ENCODE peak calls at places on chromosome 18, in ten cellular contexts. One of them, this sample, is unnamed.

GRCh38 chr18:77103991-77104521 is 28.5 kb downstream of the MBP start:
- DNase-seq in H1: no peak
- DNase-seq in tibial nerve: no peak
- DNase-seq in GM12865: no peak
- DNase-seq in heart right ventricle: no peak
- DNase-seq in IMR-90: no peak
- DNase-seq in uterus: no peak
- DNase-seq in GM23338: no peak
- DNase-seq in left lung: no peak
- DNase-seq in A549: no peak
- DNase-seq in this sample: no peak

GRCh38 chr18:13436596-13436995 is 218.0 kb downstream of the LDLRAD4 start:
- DNase-seq in H1: no peak
- DNase-seq in tibial nerve: no peak
- DNase-seq in GM12865: no peak
- DNase-seq in heart right ventricle: no peak
- DNase-seq in IMR-90: no peak
- DNase-seq in uterus: no peak
- DNase-seq in GM23338: no peak
- DNase-seq in left lung: no peak
- DNase-seq in A549: no peak
- DNase-seq in this sample: no peak

GRCh38 chr18:13137041-13137938 is 81.3 kb upstream of the LDLRAD4 start:
- DNase-seq in H1: no peak
- DNase-seq in tibial nerve: no peak
- DNase-seq in GM12865: peak
- DNase-seq in heart right ventricle: peak
- DNase-seq in IMR-90: no peak
- DNase-seq in uterus: no peak
- DNase-seq in GM23338: peak
- DNase-seq in left lung: peak
- DNase-seq in A549: no peak
- DNase-seq in this sample: peak

GRCh38 chr18:58584219-58585127 is 44.4 kb downstream of the ALPK2 start:
- DNase-seq in H1: no peak
- DNase-seq in tibial nerve: no peak
- DNase-seq in GM12865: no peak
- DNase-seq in heart right ventricle: no peak
- DNase-seq in IMR-90: peak
- DNase-seq in uterus: no peak
- DNase-seq in GM23338: peak
- DNase-seq in left lung: no peak
- DNase-seq in A549: peak
- DNase-seq in this sample: peak

GRCh38 chr18:23172981-23173380 is 37.7 kb downstream of the CABLES1 start:
- DNase-seq in H1: no peak
- DNase-seq in tibial nerve: no peak
- DNase-seq in GM12865: no peak
- DNase-seq in heart right ventricle: no peak
- DNase-seq in IMR-90: no peak
- DNase-seq in uterus: no peak
- DNase-seq in GM23338: no peak
- DNase-seq in left lung: no peak
- DNase-seq in A549: no peak
- DNase-seq in this sample: no peak

GRCh38 chr18:7793100-7793499 is 226.0 kb downstream of the PTPRM start:
- DNase-seq in H1: no peak
- DNase-seq in tibial nerve: no peak
- DNase-seq in GM12865: no peak
- DNase-seq in heart right ventricle: no peak
- DNase-seq in IMR-90: no peak
- DNase-seq in uterus: no peak
- DNase-seq in GM23338: no peak
- DNase-seq in left lung: no peak
- DNase-seq in A549: no peak
- DNase-seq in this sample: no peak

GRCh38 chr18:46174317-46175039 is 70.3 kb downstream of the HAUS1 start:
- DNase-seq in H1: peak
- DNase-seq in tibial nerve: no peak
- DNase-seq in GM12865: peak
- DNase-seq in heart right ventricle: peak
- DNase-seq in IMR-90: peak
- DNase-seq in uterus: peak
- DNase-seq in GM23338: peak
- DNase-seq in left lung: peak
- DNase-seq in A549: no peak
- DNase-seq in this sample: peak

GRCh38 chr18:42030586-42031182 is 75.7 kb downstream of the PIK3C3 start:
- DNase-seq in H1: peak
- DNase-seq in tibial nerve: no peak
- DNase-seq in GM12865: peak
- DNase-seq in heart right ventricle: no peak
- DNase-seq in IMR-90: peak
- DNase-seq in uterus: no peak
- DNase-seq in GM23338: peak
- DNase-seq in left lung: no peak
- DNase-seq in A549: peak
- DNase-seq in this sample: peak

GRCh38 chr18:46939337-46939963 is 22.0 kb downstream of the KATNAL2 start:
- DNase-seq in H1: no peak
- DNase-seq in tibial nerve: no peak
- DNase-seq in GM12865: no peak
- DNase-seq in heart right ventricle: no peak
- DNase-seq in IMR-90: peak
- DNase-seq in uterus: no peak
- DNase-seq in GM23338: peak
- DNase-seq in left lung: no peak
- DNase-seq in A549: peak
- DNase-seq in this sample: no peak

GRCh38 chr18:34933880-34934689 is 107.1 kb upstream of the MAPRE2 start:
- DNase-seq in H1: no peak
- DNase-seq in tibial nerve: no peak
- DNase-seq in GM12865: no peak
- DNase-seq in heart right ventricle: no peak
- DNase-seq in IMR-90: peak
- DNase-seq in uterus: no peak
- DNase-seq in GM23338: no peak
- DNase-seq in left lung: no peak
- DNase-seq in A549: no peak
- DNase-seq in this sample: no peak

GRCh38 chr18:34942975-34943374 is 98.2 kb upstream of the MAPRE2 start:
- DNase-seq in H1: no peak
- DNase-seq in tibial nerve: no peak
- DNase-seq in GM12865: no peak
- DNase-seq in heart right ventricle: no peak
- DNase-seq in IMR-90: no peak
- DNase-seq in uterus: no peak
- DNase-seq in GM23338: peak
- DNase-seq in left lung: no peak
- DNase-seq in A549: peak
- DNase-seq in this sample: peak

GRCh38 chr18:34942276-34942675 is 98.9 kb upstream of the MAPRE2 start:
- DNase-seq in H1: no peak
- DNase-seq in tibial nerve: no peak
- DNase-seq in GM12865: no peak
- DNase-seq in heart right ventricle: no peak
- DNase-seq in IMR-90: peak
- DNase-seq in uterus: no peak
- DNase-seq in GM23338: no peak
- DNase-seq in left lung: no peak
- DNase-seq in A549: no peak
- DNase-seq in this sample: no peak

GRCh38 chr18:34936772-34937171 is 104.4 kb upstream of the MAPRE2 start:
- DNase-seq in H1: no peak
- DNase-seq in tibial nerve: no peak
- DNase-seq in GM12865: no peak
- DNase-seq in heart right ventricle: no peak
- DNase-seq in IMR-90: no peak
- DNase-seq in uterus: no peak
- DNase-seq in GM23338: no peak
- DNase-seq in left lung: no peak
- DNase-seq in A549: no peak
- DNase-seq in this sample: no peak

DNA sequence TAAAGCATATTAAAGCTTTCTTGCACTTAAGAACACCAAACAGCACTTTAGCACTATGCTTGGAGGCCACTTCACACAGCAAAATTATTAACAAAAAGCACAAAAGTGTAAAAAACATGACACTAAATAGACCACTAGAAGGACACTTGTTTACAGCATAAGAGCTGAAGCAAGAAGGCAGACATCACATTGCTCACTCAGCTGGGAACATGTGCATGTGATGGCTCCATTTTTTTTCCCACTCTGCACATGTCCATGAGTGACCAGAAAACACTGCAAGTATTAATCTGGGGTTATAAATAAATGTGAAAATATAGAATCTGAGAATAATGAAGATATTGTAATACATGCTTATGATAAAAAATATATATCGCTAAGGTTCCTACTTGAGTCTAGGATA is 103.1 kb upstream of the MAPRE2 start:
- DNase-seq in H1: no peak
- DNase-seq in tibial nerve: no peak
- DNase-seq in GM12865: no peak
- DNase-seq in heart right ventricle: no peak
- DNase-seq in IMR-90: no peak
- DNase-seq in uterus: no peak
- DNase-seq in GM23338: no peak
- DNase-seq in left lung: no peak
- DNase-seq in A549: no peak
- DNase-seq in this sample: no peak
- H3K4me3 ChIP-seq in H1: no peak
- H3K4me3 ChIP-seq in tibial nerve: no peak
- H3K4me3 ChIP-seq in GM12865: no peak
- H3K4me3 ChIP-seq in heart right ventricle: no peak
- H3K4me3 ChIP-seq in IMR-90: no peak
- H3K4me3 ChIP-seq in uterus: no peak
- H3K4me3 ChIP-seq in GM23338: no peak
- H3K4me3 ChIP-seq in left lung: no peak
- H3K4me3 ChIP-seq in A549: no peak
- H3K4me3 ChIP-seq in this sample: no peak

GRCh38 chr18:49024808-49025361 is 74.1 kb upstream of the SMAD7 start:
- DNase-seq in H1: peak
- DNase-seq in tibial nerve: no peak
- DNase-seq in GM12865: no peak
- DNase-seq in heart right ventricle: no peak
- DNase-seq in IMR-90: no peak
- DNase-seq in uterus: no peak
- DNase-seq in GM23338: no peak
- DNase-seq in left lung: no peak
- DNase-seq in A549: no peak
- DNase-seq in this sample: no peak
- H3K4me3 ChIP-seq in H1: no peak
- H3K4me3 ChIP-seq in tibial nerve: no peak
- H3K4me3 ChIP-seq in GM12865: no peak
- H3K4me3 ChIP-seq in heart right ventricle: no peak
- H3K4me3 ChIP-seq in IMR-90: no peak
- H3K4me3 ChIP-seq in uterus: no peak
- H3K4me3 ChIP-seq in GM23338: no peak
- H3K4me3 ChIP-seq in left lung: no peak
- H3K4me3 ChIP-seq in A549: no peak
- H3K4me3 ChIP-seq in this sample: no peak

GRCh38 chr18:79393626-79394401 is 1.9 kb upstream of the NFATC1 start:
- DNase-seq in H1: peak
- DNase-seq in tibial nerve: peak
- DNase-seq in GM12865: no peak
- DNase-seq in heart right ventricle: peak
- DNase-seq in IMR-90: peak
- DNase-seq in uterus: peak
- DNase-seq in GM23338: peak
- DNase-seq in left lung: peak
- DNase-seq in A549: peak
- DNase-seq in this sample: peak

GRCh38 chr18:79392226-79392625 is 3.5 kb upstream of the NFATC1 start:
- DNase-seq in H1: no peak
- DNase-seq in tibial nerve: peak
- DNase-seq in GM12865: no peak
- DNase-seq in heart right ventricle: no peak
- DNase-seq in IMR-90: no peak
- DNase-seq in uterus: no peak
- DNase-seq in GM23338: no peak
- DNase-seq in left lung: no peak
- DNase-seq in A549: no peak
- DNase-seq in this sample: no peak

GRCh38 chr18:79395308-79395640 is 456 bp upstream of the NFATC1 start:
- DNase-seq in H1: no peak
- DNase-seq in tibial nerve: no peak
- DNase-seq in GM12865: no peak
- DNase-seq in heart right ventricle: no peak
- DNase-seq in IMR-90: no peak
- DNase-seq in uterus: no peak
- DNase-seq in GM23338: no peak
- DNase-seq in left lung: no peak
- DNase-seq in A549: no peak
- DNase-seq in this sample: no peak

GRCh38 chr18:79394438-79395307 is 1.1 kb upstream of the NFATC1 start:
- DNase-seq in H1: peak
- DNase-seq in tibial nerve: peak
- DNase-seq in GM12865: no peak
- DNase-seq in heart right ventricle: peak
- DNase-seq in IMR-90: peak
- DNase-seq in uterus: peak
- DNase-seq in GM23338: no peak
- DNase-seq in left lung: peak
- DNase-seq in A549: peak
- DNase-seq in this sample: peak

DNA sequence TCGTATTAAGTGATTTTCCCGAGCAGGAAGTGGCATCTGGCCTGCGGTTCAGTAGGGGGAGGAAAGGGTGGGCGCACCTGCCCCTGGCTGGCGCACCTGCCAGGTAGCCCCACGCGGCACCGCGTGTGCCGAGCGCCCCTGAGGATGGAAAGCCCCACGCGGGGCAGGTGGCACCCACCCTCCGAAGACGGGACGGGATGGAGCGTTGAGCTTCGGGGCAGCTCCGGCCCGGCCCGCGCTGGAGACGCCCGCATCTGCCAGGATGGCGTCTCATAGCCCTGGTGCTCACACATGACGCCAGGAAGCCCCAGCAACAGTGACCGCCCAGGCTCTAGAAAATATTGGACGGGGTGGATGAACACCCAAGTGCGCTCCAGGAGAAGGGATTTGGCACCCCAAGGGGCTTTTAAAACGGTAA is 2.5 kb upstream of the NFATC1 start:
- DNase-seq in H1: no peak
- DNase-seq in tibial nerve: peak
- DNase-seq in GM12865: no peak
- DNase-seq in heart right ventricle: peak
- DNase-seq in IMR-90: no peak
- DNase-seq in uterus: peak
- DNase-seq in GM23338: no peak
- DNase-seq in left lung: peak
- DNase-seq in A549: no peak
- DNase-seq in this sample: peak
- H3K4me3 ChIP-seq in H1: peak
- H3K4me3 ChIP-seq in tibial nerve: peak
- H3K4me3 ChIP-seq in GM12865: no peak
- H3K4me3 ChIP-seq in heart right ventricle: peak
- H3K4me3 ChIP-seq in IMR-90: peak
- H3K4me3 ChIP-seq in uterus: peak
- H3K4me3 ChIP-seq in GM23338: peak
- H3K4me3 ChIP-seq in left lung: peak
- H3K4me3 ChIP-seq in A549: peak
- H3K4me3 ChIP-seq in this sample: peak

GRCh38 chr18:63237911-63238710 is 81.5 kb downstream of the BCL2 start:
- DNase-seq in H1: no peak
- DNase-seq in tibial nerve: no peak
- DNase-seq in GM12865: no peak
- DNase-seq in heart right ventricle: no peak
- DNase-seq in IMR-90: peak
- DNase-seq in uterus: no peak
- DNase-seq in GM23338: peak
- DNase-seq in left lung: no peak
- DNase-seq in A549: peak
- DNase-seq in this sample: no peak
- H3K4me3 ChIP-seq in H1: no peak
- H3K4me3 ChIP-seq in tibial nerve: no peak
- H3K4me3 ChIP-seq in GM12865: no peak
- H3K4me3 ChIP-seq in heart right ventricle: peak
- H3K4me3 ChIP-seq in IMR-90: peak
- H3K4me3 ChIP-seq in uterus: peak
- H3K4me3 ChIP-seq in GM23338: no peak
- H3K4me3 ChIP-seq in left lung: no peak
- H3K4me3 ChIP-seq in A549: peak
- H3K4me3 ChIP-seq in this sample: no peak